ENCODE peak calls at places on chromosomes 11 and 22, in seven cellular contexts. J is HFFc6; B is stimulated activated naive CD8-positive, alpha-beta T cell treated with anti-CD3 and anti-CD28 coated beads, Interleukin-15, amount 100 ng/mL, for 72 hours; T is left lobe of liver; N is HTR-8/SVneo; M is GM12878; V is HuH-7.5. S is an unnamed sample.
A peak's percentile ranks its signal among the peaks of the same experiment; 100 is the strongest.

GRCh38 chr11:110736158-110736553 is 23.9 kb upstream of the ARHGAP20 start:
- DNase-seq in J (no peak), M (no peak), N (no peak), B (no peak), T (no peak), V (no peak), S (no peak)

GRCh38 chr11:80638296-80638695 is 1197.5 kb upstream of the TENM4 start:
- DNase-seq in T (no peak), V (no peak), B (no peak), M (no peak), J (no peak), N (no peak), S (no peak)

GRCh38 chr22:24325105-24325757 is 54.6 kb downstream of the SPECC1L start:
- DNase-seq in N (peak; percentile 59), M (peak; percentile 62), T (no peak), B (no peak), V (peak; percentile 25), J (peak; percentile 97), S (peak; percentile 61)

GRCh38 chr11:15327786-15328231 is 213.1 kb downstream of the INSC start:
- DNase-seq in V (peak; percentile 12), M (no peak), B (no peak), J (no peak), T (peak; percentile 70), N (peak; percentile 5), S (peak; percentile 38)

GRCh38 chr22:43388420-43388851 is 23.4 kb upstream of the MPPED1 start:
- DNase-seq in B (peak; percentile 73), V (peak; percentile 74), M (no peak), N (peak; percentile 81), T (peak; percentile 84), J (peak; percentile 53), S (peak; percentile 91)

GRCh38 chr22:39408807-39409206 is 9.2 kb downstream of the TAB1 start:
- DNase-seq in N (no peak), V (no peak), T (no peak), M (no peak), B (no peak), J (no peak), S (no peak)

GRCh38 chr22:29011200-29011867 is 50.3 kb downstream of the C22orf31 start:
- DNase-seq in T (no peak), N (no peak), M (no peak), B (no peak), J (no peak), V (no peak), S (no peak)

GRCh38 chr11:119797137-119797611 is 68.2 kb upstream of the NECTIN1 start:
- DNase-seq in N (no peak), M (no peak), B (no peak), T (no peak), J (no peak), V (no peak), S (no peak)

GRCh38 chr11:94060401-94060800 is 39.2 kb downstream of the HEPHL1 start:
- DNase-seq in N (no peak), J (no peak), V (no peak), M (no peak), T (no peak), B (no peak), S (no peak)

GRCh38 chr22:26905640-26906039 is 248.3 kb downstream of the MIAT start:
- DNase-seq in M (no peak), B (no peak), J (no peak), N (no peak), V (no peak), T (no peak), S (no peak)